ENCODE peak calls at places on chromosomes 4 and X, in seven cellular contexts. B is endodermal cell, P is iris pigment epithelial cell, M is stromal cell of bone marrow, D is putamen, U is amygdala, W is mammary epithelial cell. X is an unnamed sample.

GRCh38 chr4:4852591-4853362 is 6.7 kb upstream of the MSX1 start:
- DNase-seq in B (peak), P (peak), M (peak), D (peak), U (no peak), W (peak), X (no peak)

GRCh38 chrX:31921236-31921635 is 849.4 kb upstream of the FTHL17 start:
- DNase-seq in B (no peak), P (no peak), M (no peak), D (no peak), U (no peak), W (no peak), X (no peak)

GRCh38 chr4:1310796-1311715 is 21.4 kb downstream of the MAEA start:
- DNase-seq in B (peak), P (no peak), M (no peak), D (no peak), U (no peak), W (no peak), X (no peak)

GRCh38 chrX:27186671-27187070 is 276.5 kb downstream of the PPP4R3C start:
- DNase-seq in B (peak), P (peak), M (peak), D (no peak), U (no peak), W (peak), X (peak)

GRCh38 chr4:3248811-3249661 is at the start of gene MSANTD1:
- DNase-seq in B (no peak), P (peak), M (peak), D (peak), U (no peak), W (no peak), X (peak)

GRCh38 chr4:71230258-71230594 is 108.6 kb upstream of the SLC4A4 start:
- DNase-seq in B (no peak), P (no peak), M (no peak), D (no peak), U (no peak), W (no peak), X (no peak)

GRCh38 chr4:7858498-7858897 is 81.2 kb downstream of the AFAP1 start:
- DNase-seq in B (no peak), P (no peak), M (no peak), D (no peak), U (no peak), W (no peak), X (no peak)

GRCh38 chr4:4569036-4569435 is 27.2 kb upstream of the STX18 start:
- DNase-seq in B (no peak), P (no peak), M (no peak), D (no peak), U (no peak), W (no peak), X (no peak)

GRCh38 chrX:24148118-24148517 is 1.4 kb upstream of the ZFX start:
- DNase-seq in B (no peak), P (no peak), M (no peak), D (no peak), U (no peak), W (no peak), X (no peak)

GRCh38 chr4:48798117-48798516 is 18.0 kb upstream of the FRYL start:
- DNase-seq in B (no peak), P (no peak), M (no peak), D (no peak), U (no peak), W (no peak), X (no peak)

GRCh38 chr4:21628916-21629315 is 319.7 kb downstream of the KCNIP4 start:
- DNase-seq in B (no peak), P (no peak), M (no peak), D (no peak), U (no peak), W (no peak), X (no peak)

GRCh38 chrX:85836868-85837267 is 210.5 kb downstream of the CHM start:
- DNase-seq in B (no peak), P (peak), M (peak), D (no peak), U (no peak), W (peak), X (peak)

GRCh38 chrX:40146471-40147398 is 49.0 kb upstream of the BCOR start:
- DNase-seq in B (peak), P (peak), M (no peak), D (no peak), U (no peak), W (no peak), X (no peak)

GRCh38 chr4:4384837-4385236 is 2.1 kb upstream of the NSG1 start:
- DNase-seq in B (peak), P (peak), M (no peak), D (no peak), U (no peak), W (peak), X (peak)

GRCh38 chr4:122959441-122959840 is 37.0 kb upstream of the NUDT6 start:
- DNase-seq in B (no peak), P (no peak), M (no peak), D (no peak), U (no peak), W (no peak), X (no peak)

GRCh38 chr4:2071252-2071911 is 12.3 kb downstream of the NAT8L start:
- DNase-seq in B (peak), P (no peak), M (no peak), D (no peak), U (no peak), W (no peak), X (no peak)

GRCh38 chr4:10552591-10553280 is 95.5 kb upstream of the ZNF518B start:
- DNase-seq in B (no peak), P (no peak), M (no peak), D (no peak), U (no peak), W (no peak), X (no peak)

GRCh38 chrX:3286196-3286920 is 60.1 kb downstream of the MXRA5 start:
- DNase-seq in B (no peak), P (peak), M (peak), D (no peak), U (no peak), W (peak), X (peak)

GRCh38 chr4:123478859-123479345 is 82.3 kb downstream of the SPRY1 start:
- DNase-seq in B (no peak), P (peak), M (no peak), D (no peak), U (no peak), W (peak), X (no peak)

GRCh38 chr4:3336389-3337356 is 43.9 kb downstream of the RGS12 start:
- DNase-seq in B (no peak), P (no peak), M (no peak), D (no peak), U (no peak), W (no peak), X (no peak)

GRCh38 chr4:56768772-56769171 is 52.7 kb downstream of the SPINK2 start:
- DNase-seq in B (no peak), P (no peak), M (no peak), D (no peak), U (no peak), W (no peak), X (no peak)

GRCh38 chrX:64176876-64177275 is 28.6 kb downstream of the AMER1 start:
- DNase-seq in B (no peak), P (peak), M (no peak), D (no peak), U (no peak), W (no peak), X (no peak)

GRCh38 chr4:52640808-52641595 is 18.1 kb downstream of the USP46 start:
- DNase-seq in B (no peak), P (peak), M (no peak), D (no peak), U (no peak), W (peak), X (peak)

GRCh38 chrX:102517331-102517730 is 792 bp upstream of the TMSB15A start:
- DNase-seq in B (no peak), P (peak), M (no peak), D (peak), U (no peak), W (peak), X (peak)

GRCh38 chrX:12239356-12240082 is 101.2 kb downstream of the FRMPD4 start:
- DNase-seq in B (no peak), P (no peak), M (peak), D (no peak), U (no peak), W (no peak), X (no peak)

GRCh38 chr4:186762865-186763264 is 39.2 kb upstream of the FAT1 start:
- DNase-seq in B (no peak), P (no peak), M (no peak), D (no peak), U (no peak), W (no peak), X (no peak)

GRCh38 chr4:140807491-140808257 is 51.5 kb upstream of the TBC1D9 start:
- DNase-seq in B (no peak), P (peak), M (no peak), D (peak), U (no peak), W (no peak), X (no peak)

GRCh38 chr4:102404551-102404969 is 59.3 kb upstream of the SLC39A8 start:
- DNase-seq in B (no peak), P (no peak), M (no peak), D (no peak), U (no peak), W (no peak), X (no peak)

X was measured in HT1080.